ENCODE peak calls at places on chromosomes 7 and 10, in ten cellular contexts. D is GM04504, C is NT2/D1, G is T-helper 1 cell, O is NCI-H1092 treated with DMSO at 0.1 percent for 48 hours, Y is lower lobe of right lung, R is activated gamma-delta T cell treated with Interleukin-2 at 50 U/mL for 16 hours, M is hippocampal formation, T is NCI-H1417, Q is brain microvascular endothelial cell. B is an unnamed sample.
A peak's percentile ranks its signal among the peaks of the same experiment; 100 is the strongest.

GRCh38 chr7:45924283-45924682 is 3.2 kb upstream of the IGFBP3 start:
- DNase-seq in M (no peak), R (no peak), T (no peak), C (no peak), Q (peak; percentile 84), O (no peak), Y (no peak), G (no peak), D (peak; percentile 67), B (no peak)

GRCh38 chr10:31940839-31941653 is 12.4 kb upstream of the ARHGAP12 start:
- DNase-seq in D (peak; percentile 94), R (no peak), T (no peak), Y (no peak), O (no peak), C (no peak), Q (peak; percentile 98), M (no peak), G (no peak), B (no peak)

GRCh38 chr10:63133787-63134557 is 844 bp downstream of the NRBF2 start:
- DNase-seq in Y (no peak), G (no peak), D (no peak), M (no peak), C (no peak), Q (no peak), R (no peak), O (no peak), T (no peak), B (no peak)

GRCh38 chr10:43128958-43129706 is 9.1 kb upstream of the CSGALNACT2 start:
- DNase-seq in M (no peak), O (no peak), C (no peak), Q (peak; percentile 92), R (no peak), Y (no peak), D (peak; percentile 90), T (no peak), G (no peak), B (peak; percentile 34)

GRCh38 chr10:23656735-23657134 is 217.9 kb downstream of the OTUD1 start:
- DNase-seq in M (no peak), Y (no peak), T (no peak), D (no peak), R (no peak), G (no peak), O (no peak), Q (no peak), C (no peak), B (no peak)

GRCh38 chr7:14398531-14398930 is 409.1 kb upstream of the ETV1 start:
- DNase-seq in G (no peak), T (no peak), R (no peak), M (no peak), O (no peak), D (no peak), Y (no peak), C (no peak), Q (no peak), B (no peak)

GRCh38 chr7:129859188-129859587 is 93.6 kb downstream of the UBE2H start:
- DNase-seq in C (no peak), M (no peak), T (no peak), Q (peak; percentile 26), G (no peak), O (no peak), Y (no peak), D (no peak), R (no peak), B (no peak)

GRCh38 chr10:132959296-132959961 is 17.1 kb upstream of the CFAP46 start:
- DNase-seq in Y (no peak), R (no peak), T (no peak), C (no peak), Q (no peak), D (no peak), M (no peak), G (no peak), O (no peak), B (no peak)

B was measured in NK-92 treated with Interleukin-12 subunit alpha and Interleukin-12 subunit beta, amount 100 ng/mL, for 24 hours.